ENCODE peak calls at places on chromosomes 4 and X, in five cellular contexts. T, R, B, P and Z are unnamed samples.

GRCh38 chr4:82787342-82787741 is 11.3 kb downstream of the SCD5 start:
- DNase-seq in T (no peak), R (no peak), B (no peak), P (no peak), Z (peak; percentile 18)

GRCh38 chr4:116358633-116359222 is 726.6 kb downstream of the TRAM1L1 start:
- DNase-seq in T (peak; percentile 39), R (peak; percentile 64), B (peak; percentile 52), P (peak; percentile 82), Z (peak; percentile 85)

GRCh38 chr4:141807501-141807900 is 171.1 kb downstream of the IL15 start:
- DNase-seq in T (no peak), R (no peak), B (no peak), P (no peak), Z (no peak)

GRCh38 chr4:99117876-99118693 is 26.0 kb downstream of the ADH4 start:
- DNase-seq in T (no peak), R (no peak), B (no peak), P (peak; percentile 7), Z (peak; percentile 12)

GRCh38 chrX:151871244-151871643 is 41.4 kb upstream of the MAGEA4 start:
- DNase-seq in T (no peak), R (no peak), B (peak; percentile 38), P (peak; percentile 0), Z (no peak)

GRCh38 chr4:1207157-1207470 is 34.7 kb upstream of the SPON2 start:
- DNase-seq in T (no peak), R (no peak), B (no peak), P (no peak), Z (no peak)

GRCh38 chr4:146261046-146261445 is 46.7 kb downstream of the REELD1 start:
- DNase-seq in T (no peak), R (no peak), B (no peak), P (no peak), Z (no peak)

GRCh38 chr4:168319486-168320019 is 1.0 kb upstream of the DDX60 start:
- DNase-seq in T (no peak), R (no peak), B (no peak), P (no peak), Z (no peak)

GRCh38 chrX:108399427-108400165 is 38.6 kb downstream of the COL4A6 start:
- DNase-seq in T (no peak), R (no peak), B (no peak), P (no peak), Z (peak; percentile 48)

GRCh38 chrX:96685205-96686099 is 810 bp downstream of the DIAPH2 start:
- DNase-seq in T (no peak), R (no peak), B (no peak), P (peak; percentile 7), Z (no peak)

GRCh38 chr4:120749445-120750151 is 172.9 kb downstream of the PRDM5 start:
- DNase-seq in T (no peak), R (no peak), B (no peak), P (no peak), Z (no peak)

GRCh38 chr4:73021634-73022033 is 47.9 kb downstream of the COX18 start:
- DNase-seq in T (no peak), R (no peak), B (peak; percentile 22), P (peak; percentile 24), Z (peak; percentile 55)

GRCh38 chrX:53714580-53715335 is 28.2 kb upstream of the HUWE1 start:
- DNase-seq in T (no peak), R (no peak), B (peak; percentile 4), P (no peak), Z (peak; percentile 25)

GRCh38 chrX:133413218-133413925 is 1.9 kb downstream of the GPC4 start:
- DNase-seq in T (no peak), R (no peak), B (no peak), P (no peak), Z (no peak)

GRCh38 chrX:2954541-2954940 is 25.4 kb upstream of the ARSD start:
- DNase-seq in T (no peak), R (no peak), B (no peak), P (no peak), Z (no peak)

GRCh38 chr4:147339116-147339515 is 141.8 kb upstream of the EDNRA start:
- DNase-seq in T (no peak), R (no peak), B (no peak), P (no peak), Z (no peak)

GRCh38 chr4:150231108-150231770 is 153.0 kb downstream of the DCLK2 start:
- DNase-seq in T (no peak), R (no peak), B (no peak), P (no peak), Z (no peak)

GRCh38 chrX:5646818-5647217 is 581.8 kb downstream of the NLGN4X start:
- DNase-seq in T (no peak), R (no peak), B (no peak), P (no peak), Z (no peak)

GRCh38 chr4:53920883-53921282 is 143.5 kb downstream of the CHIC2 start:
- DNase-seq in T (no peak), R (no peak), B (no peak), P (no peak), Z (no peak)

GRCh38 chrX:28966335-28966734 is 379.1 kb downstream of the IL1RAPL1 start:
- DNase-seq in T (no peak), R (no peak), B (no peak), P (no peak), Z (no peak)

GRCh38 chr4:99763635-99764101 is 53.0 kb upstream of the DAPP1 start:
- DNase-seq in T (no peak), R (no peak), B (peak; percentile 49), P (no peak), Z (no peak)

GRCh38 chr4:52880994-52881393 is 18.9 kb downstream of the RASL11B start:
- DNase-seq in T (no peak), R (no peak), B (no peak), P (no peak), Z (no peak)

GRCh38 chrX:134502686-134503085 is 42.7 kb downstream of the HPRT1 start:
- DNase-seq in T (no peak), R (no peak), B (no peak), P (no peak), Z (no peak)

GRCh38 chr4:184384056-184384809 is 90.1 kb downstream of the IRF2 start:
- DNase-seq in T (no peak), R (no peak), B (no peak), P (peak; percentile 86), Z (peak; percentile 52)

GRCh38 chr4:184386271-184386781 is 88.0 kb downstream of the IRF2 start:
- DNase-seq in T (peak; percentile 84), R (peak; percentile 47), B (no peak), P (no peak), Z (no peak)

GRCh38 chr4:184385705-184386141 is 88.6 kb downstream of the IRF2 start:
- DNase-seq in T (no peak), R (no peak), B (no peak), P (peak; percentile 92), Z (no peak)

GRCh38 chr4:184383497-184384055 is 90.8 kb downstream of the IRF2 start:
- DNase-seq in T (no peak), R (no peak), B (peak; percentile 24), P (peak; percentile 27), Z (no peak)

GRCh38 chr4:184384810-184385557 is 89.4 kb downstream of the IRF2 start:
- DNase-seq in T (no peak), R (no peak), B (no peak), P (no peak), Z (no peak)
- TF ChIP-seq JUND in T (no peak), R (no peak), B (no peak), P (no peak), Z (no peak)

GRCh38 chrX:102712967-102713677 is 874 bp downstream of the GPRASP2 start:
- DNase-seq in T (peak; percentile 26), R (no peak), B (no peak), P (no peak), Z (peak; percentile 66)
- TF ChIP-seq JUND in T (no peak), R (no peak), B (no peak), P (no peak), Z (no peak)

GRCh38 chrX:14801136-14801535 is 71.7 kb downstream of the FANCB start:
- DNase-seq in T (no peak), R (no peak), B (no peak), P (no peak), Z (no peak)
- TF ChIP-seq JUND in T (no peak), R (no peak), B (no peak), P (no peak), Z (no peak)

GRCh38 chr4:186701273-186701672 is 22.4 kb downstream of the FAT1 start:
- DNase-seq in T (no peak), R (no peak), B (no peak), P (peak; percentile 62), Z (no peak)
- TF ChIP-seq JUND in T (no peak), R (no peak), B (no peak), P (no peak), Z (no peak)

DNA sequence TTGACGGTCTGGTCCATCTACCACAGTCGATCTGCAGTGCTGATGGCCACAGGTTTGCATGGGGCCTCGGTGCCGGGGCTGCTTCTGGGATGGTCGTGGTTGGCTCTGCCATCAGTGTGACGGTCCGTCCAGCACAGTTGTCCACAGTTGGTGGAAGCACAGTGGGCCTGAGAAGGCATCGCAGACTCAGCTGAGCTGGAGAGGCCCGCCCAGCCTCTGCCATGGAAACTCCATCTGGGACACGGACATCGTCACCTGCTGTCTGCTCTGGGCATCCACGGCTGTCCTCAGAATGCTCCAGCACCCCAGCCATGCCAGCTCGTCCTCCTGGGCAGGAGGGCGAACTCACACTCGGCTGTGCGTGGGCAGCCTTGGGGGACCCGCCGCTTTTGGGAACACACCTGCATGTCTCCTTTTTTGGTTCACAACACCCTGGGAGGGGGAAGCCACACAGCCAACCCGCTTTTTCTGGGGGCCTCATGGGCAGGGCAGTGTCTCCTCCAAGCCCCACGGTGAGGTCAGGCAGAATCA is 33.0 kb downstream of the ABLIM2 start:
- DNase-seq in T (no peak), R (no peak), B (no peak), P (no peak), Z (no peak)
- TF ChIP-seq JUND in T (no peak), R (no peak), B (no peak), P (no peak), Z (no peak)

GRCh38 chr4:24273148-24273547 is 311.2 kb downstream of the DHX15 start:
- DNase-seq in T (no peak), R (no peak), B (no peak), P (no peak), Z (no peak)
- TF ChIP-seq JUND in T (no peak), R (no peak), B (no peak), P (no peak), Z (no peak)

DNA sequence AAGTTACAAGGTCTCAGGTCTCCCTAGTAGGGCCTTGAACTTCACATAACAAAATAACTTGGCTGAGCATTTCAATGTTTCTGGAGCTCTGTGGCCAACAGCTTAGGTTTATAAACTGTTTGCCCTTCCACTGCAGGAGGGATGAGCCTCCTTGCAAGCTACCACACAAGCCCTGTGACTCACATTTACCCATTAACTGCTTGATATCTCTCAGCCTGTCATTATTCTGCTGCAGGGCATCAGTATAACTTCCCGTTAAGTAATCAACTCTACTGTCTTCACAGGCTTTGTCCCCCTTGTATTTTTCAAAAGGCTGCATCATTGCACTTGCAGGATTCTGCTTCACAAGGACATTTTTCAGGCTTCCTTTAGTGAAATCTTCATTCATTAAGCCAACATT is 151.7 kb upstream of the CXCL13 start:
- DNase-seq in T (no peak), R (no peak), B (no peak), P (no peak), Z (no peak)
- TF ChIP-seq JUND in T (no peak), R (no peak), B (no peak), P (no peak), Z (no peak)